ENCODE peak calls at places on chromosome 9, in seven cellular contexts. One of them, this sample, is unnamed. For H3K36me3, the result is how much of the 10 kb centered on the place peaks cover.

GRCh38 chr9:35229779-35230143 is 68.0 kb downstream of the UNC13B start:
- DNase-seq in left lung: no peak
- DNase-seq in PC-9: no peak
- DNase-seq in upper lobe of right lung: no peak
- DNase-seq in Caco-2: no peak
- DNase-seq in psoas muscle: no peak
- DNase-seq in uterus: no peak
- DNase-seq in this sample: no peak

GRCh38 chr9:112532427-112532826 is 45.8 kb downstream of the KIAA1958 start:
- DNase-seq in left lung: no peak
- DNase-seq in PC-9: no peak
- DNase-seq in upper lobe of right lung: no peak
- DNase-seq in Caco-2: no peak
- DNase-seq in psoas muscle: peak
- DNase-seq in uterus: peak
- DNase-seq in this sample: no peak

GRCh38 chr9:98999152-98999525 is 55.4 kb downstream of the COL15A1 start:
- DNase-seq in left lung: no peak
- DNase-seq in PC-9: no peak
- DNase-seq in upper lobe of right lung: no peak
- DNase-seq in Caco-2: no peak
- DNase-seq in psoas muscle: no peak
- DNase-seq in uterus: no peak
- DNase-seq in this sample: no peak

GRCh38 chr9:89536145-89536574 is 38.2 kb upstream of the SEMA4D start:
- DNase-seq in left lung: no peak
- DNase-seq in PC-9: no peak
- DNase-seq in upper lobe of right lung: no peak
- DNase-seq in Caco-2: no peak
- DNase-seq in psoas muscle: no peak
- DNase-seq in uterus: no peak
- DNase-seq in this sample: no peak

GRCh38 chr9:18105996-18106595 is 367.9 kb upstream of the ADAMTSL1 start:
- DNase-seq in left lung: no peak
- DNase-seq in PC-9: no peak
- DNase-seq in upper lobe of right lung: no peak
- DNase-seq in Caco-2: no peak
- DNase-seq in psoas muscle: no peak
- DNase-seq in uterus: no peak
- DNase-seq in this sample: no peak

GRCh38 chr9:88716636-88717035 is 181.7 kb downstream of the NXNL2 start:
- DNase-seq in left lung: no peak
- DNase-seq in PC-9: no peak
- DNase-seq in upper lobe of right lung: no peak
- DNase-seq in Caco-2: no peak
- DNase-seq in psoas muscle: no peak
- DNase-seq in uterus: no peak
- DNase-seq in this sample: no peak

GRCh38 chr9:89815903-89816573 is 211.2 kb downstream of the GADD45G start:
- DNase-seq in left lung: no peak
- DNase-seq in PC-9: no peak
- DNase-seq in upper lobe of right lung: peak
- DNase-seq in Caco-2: no peak
- DNase-seq in psoas muscle: no peak
- DNase-seq in uterus: peak
- DNase-seq in this sample: no peak

GRCh38 chr9:89387970-89388867 is 69.9 kb downstream of the SECISBP2 start:
- DNase-seq in left lung: peak
- DNase-seq in PC-9: no peak
- DNase-seq in upper lobe of right lung: peak
- DNase-seq in Caco-2: peak
- DNase-seq in psoas muscle: peak
- DNase-seq in uterus: peak
- DNase-seq in this sample: peak

GRCh38 chr9:115093550-115093949 is 24.4 kb downstream of the TNC start:
- DNase-seq in left lung: no peak
- DNase-seq in PC-9: no peak
- DNase-seq in upper lobe of right lung: no peak
- DNase-seq in Caco-2: no peak
- DNase-seq in psoas muscle: no peak
- DNase-seq in uterus: no peak
- DNase-seq in this sample: no peak

GRCh38 chr9:111979561-111979960 is 82.9 kb downstream of the UGCG start:
- DNase-seq in left lung: no peak
- DNase-seq in PC-9: no peak
- DNase-seq in upper lobe of right lung: no peak
- DNase-seq in Caco-2: no peak
- DNase-seq in psoas muscle: no peak
- DNase-seq in uterus: no peak
- DNase-seq in this sample: no peak

GRCh38 chr9:9892217-9892616 is 720.6 kb downstream of the PTPRD start:
- DNase-seq in left lung: no peak
- DNase-seq in PC-9: no peak
- DNase-seq in upper lobe of right lung: no peak
- DNase-seq in Caco-2: no peak
- DNase-seq in psoas muscle: no peak
- DNase-seq in uterus: no peak
- DNase-seq in this sample: no peak

GRCh38 chr9:3497406-3497805 is 28.4 kb downstream of the RFX3 start:
- DNase-seq in left lung: no peak
- DNase-seq in PC-9: no peak
- DNase-seq in upper lobe of right lung: no peak
- DNase-seq in Caco-2: no peak
- DNase-seq in psoas muscle: no peak
- DNase-seq in uterus: no peak
- DNase-seq in this sample: no peak

GRCh38 chr9:129125478-129125877 is 14.3 kb downstream of the PTPA start:
- DNase-seq in left lung: peak
- DNase-seq in PC-9: peak
- DNase-seq in upper lobe of right lung: no peak
- DNase-seq in Caco-2: no peak
- DNase-seq in psoas muscle: no peak
- DNase-seq in uterus: no peak
- DNase-seq in this sample: no peak

GRCh38 chr9:7936201-7936600 is 136.6 kb upstream of the DMAC1 start:
- DNase-seq in left lung: peak
- DNase-seq in PC-9: no peak
- DNase-seq in upper lobe of right lung: no peak
- DNase-seq in Caco-2: no peak
- DNase-seq in psoas muscle: no peak
- DNase-seq in uterus: no peak
- DNase-seq in this sample: no peak

GRCh38 chr9:8750639-8751041 is 951.1 kb upstream of the DMAC1 start:
- DNase-seq in left lung: no peak
- DNase-seq in PC-9: no peak
- DNase-seq in upper lobe of right lung: no peak
- DNase-seq in Caco-2: no peak
- DNase-seq in psoas muscle: no peak
- DNase-seq in uterus: no peak
- DNase-seq in this sample: no peak

GRCh38 chr9:76374702-76375543 is 19.3 kb downstream of the RFK start:
- DNase-seq in left lung: no peak
- DNase-seq in PC-9: peak
- DNase-seq in upper lobe of right lung: peak
- DNase-seq in Caco-2: peak
- DNase-seq in psoas muscle: peak
- DNase-seq in uterus: peak
- DNase-seq in this sample: no peak

GRCh38 chr9:2015581-2016410 is 649 bp downstream of the SMARCA2 start:
- DNase-seq in left lung: peak
- DNase-seq in PC-9: peak
- DNase-seq in upper lobe of right lung: peak
- DNase-seq in Caco-2: peak
- DNase-seq in psoas muscle: peak
- DNase-seq in uterus: peak
- DNase-seq in this sample: peak

GRCh38 chr9:73200694-73201432 is 49.2 kb downstream of the ANXA1 start:
- DNase-seq in left lung: no peak
- DNase-seq in PC-9: peak
- DNase-seq in upper lobe of right lung: no peak
- DNase-seq in Caco-2: no peak
- DNase-seq in psoas muscle: no peak
- DNase-seq in uterus: no peak
- DNase-seq in this sample: no peak

GRCh38 chr9:88090151-88090581 is 48.1 kb downstream of the SPATA31C2 start:
- DNase-seq in left lung: no peak
- DNase-seq in PC-9: peak
- DNase-seq in upper lobe of right lung: no peak
- DNase-seq in Caco-2: peak
- DNase-seq in psoas muscle: no peak
- DNase-seq in uterus: peak
- DNase-seq in this sample: no peak

GRCh38 chr9:127793093-127793708 is 7.4 kb downstream of the CDK9 start:
- DNase-seq in left lung: no peak
- DNase-seq in PC-9: no peak
- DNase-seq in upper lobe of right lung: no peak
- DNase-seq in Caco-2: no peak
- DNase-seq in psoas muscle: no peak
- DNase-seq in uterus: no peak
- DNase-seq in this sample: no peak

GRCh38 chr9:108386859-108387384 is 468.9 kb downstream of the ACTL7B start:
- DNase-seq in left lung: no peak
- DNase-seq in PC-9: no peak
- DNase-seq in upper lobe of right lung: no peak
- DNase-seq in Caco-2: no peak
- DNase-seq in psoas muscle: no peak
- DNase-seq in uterus: no peak
- DNase-seq in this sample: no peak

GRCh38 chr9:115957571-115957970 is 196.0 kb upstream of the PAPPA start:
- DNase-seq in left lung: no peak
- DNase-seq in PC-9: no peak
- DNase-seq in upper lobe of right lung: no peak
- DNase-seq in Caco-2: no peak
- DNase-seq in psoas muscle: no peak
- DNase-seq in uterus: no peak
- DNase-seq in this sample: no peak

GRCh38 chr9:97315550-97315949 is 8.1 kb downstream of the CCDC180 start:
- DNase-seq in left lung: no peak
- DNase-seq in PC-9: no peak
- DNase-seq in upper lobe of right lung: no peak
- DNase-seq in Caco-2: no peak
- DNase-seq in psoas muscle: no peak
- DNase-seq in uterus: no peak
- DNase-seq in this sample: no peak

GRCh38 chr9:35776018-35776417 is 15.4 kb upstream of the NPR2 start:
- DNase-seq in left lung: no peak
- DNase-seq in PC-9: no peak
- DNase-seq in upper lobe of right lung: no peak
- DNase-seq in Caco-2: no peak
- DNase-seq in psoas muscle: no peak
- DNase-seq in uterus: no peak
- DNase-seq in this sample: no peak

GRCh38 chr9:34863426-34863825 is 94.7 kb upstream of the PHF24 start:
- DNase-seq in left lung: no peak
- DNase-seq in PC-9: no peak
- DNase-seq in upper lobe of right lung: no peak
- DNase-seq in Caco-2: no peak
- DNase-seq in psoas muscle: no peak
- DNase-seq in uterus: no peak
- DNase-seq in this sample: no peak

GRCh38 chr9:33159760-33160127 is 7.4 kb downstream of the B4GALT1 start:
- DNase-seq in left lung: no peak
- DNase-seq in PC-9: peak
- DNase-seq in upper lobe of right lung: peak
- DNase-seq in Caco-2: no peak
- DNase-seq in psoas muscle: peak
- DNase-seq in uterus: no peak
- DNase-seq in this sample: no peak

DNA sequence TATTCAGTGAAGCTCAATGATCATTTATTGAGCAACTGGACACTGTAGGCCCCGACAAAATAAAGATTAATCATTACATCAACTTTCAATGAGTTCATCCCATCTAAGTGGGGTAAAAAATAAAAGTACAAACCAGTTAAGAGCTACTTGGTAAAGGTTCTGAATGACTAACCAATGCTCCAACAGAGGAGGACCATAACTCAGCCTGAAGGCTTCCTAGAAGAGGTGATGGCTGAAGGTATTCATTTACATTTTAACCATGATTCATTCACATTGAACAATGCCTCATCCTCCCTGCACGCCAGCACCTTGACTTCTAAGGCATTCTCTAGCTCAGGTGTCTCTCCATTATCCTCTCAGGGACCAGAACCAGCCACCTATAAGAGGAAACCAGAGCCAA is 201.4 kb downstream of the ZNF462 start:
- DNase-seq in left lung: no peak
- DNase-seq in PC-9: no peak
- DNase-seq in upper lobe of right lung: no peak
- DNase-seq in Caco-2: no peak
- DNase-seq in psoas muscle: no peak
- DNase-seq in uterus: no peak
- DNase-seq in this sample: no peak
- TF ChIP-seq CTCF in left lung: no peak
- TF ChIP-seq CTCF in PC-9: no peak
- TF ChIP-seq CTCF in upper lobe of right lung: no peak
- TF ChIP-seq CTCF in Caco-2: no peak
- TF ChIP-seq CTCF in psoas muscle: no peak
- TF ChIP-seq CTCF in uterus: no peak
- TF ChIP-seq CTCF in this sample: no peak

GRCh38 chr9:114035221-114035844 is 42.8 kb downstream of the AMBP start:
- DNase-seq in left lung: no peak
- DNase-seq in PC-9: no peak
- DNase-seq in upper lobe of right lung: no peak
- DNase-seq in Caco-2: no peak
- DNase-seq in psoas muscle: no peak
- DNase-seq in uterus: no peak
- DNase-seq in this sample: peak
- H3K36me3 ChIP-seq in left lung: under half
- H3K36me3 ChIP-seq in PC-9: under half
- H3K36me3 ChIP-seq in upper lobe of right lung: under half
- H3K36me3 ChIP-seq in Caco-2: under half
- H3K36me3 ChIP-seq in psoas muscle: under half
- H3K36me3 ChIP-seq in uterus: under half
- H3K36me3 ChIP-seq in this sample: under half

GRCh38 chr9:136726118-136726517 is 13.7 kb downstream of the DIPK1B start:
- DNase-seq in left lung: no peak
- DNase-seq in PC-9: no peak
- DNase-seq in upper lobe of right lung: no peak
- DNase-seq in Caco-2: no peak
- DNase-seq in psoas muscle: no peak
- DNase-seq in uterus: no peak
- DNase-seq in this sample: no peak
- H3K4me3 ChIP-seq in left lung: peak
- H3K4me3 ChIP-seq in PC-9: peak
- H3K4me3 ChIP-seq in upper lobe of right lung: peak
- H3K4me3 ChIP-seq in Caco-2: peak
- H3K4me3 ChIP-seq in psoas muscle: peak
- H3K4me3 ChIP-seq in uterus: no peak
- H3K4me3 ChIP-seq in this sample: peak

GRCh38 chr9:24242599-24242998 is 303.1 kb downstream of the IZUMO3 start:
- DNase-seq in left lung: no peak
- DNase-seq in PC-9: no peak
- DNase-seq in upper lobe of right lung: no peak
- DNase-seq in Caco-2: no peak
- DNase-seq in psoas muscle: no peak
- DNase-seq in uterus: no peak
- DNase-seq in this sample: no peak

DNA sequence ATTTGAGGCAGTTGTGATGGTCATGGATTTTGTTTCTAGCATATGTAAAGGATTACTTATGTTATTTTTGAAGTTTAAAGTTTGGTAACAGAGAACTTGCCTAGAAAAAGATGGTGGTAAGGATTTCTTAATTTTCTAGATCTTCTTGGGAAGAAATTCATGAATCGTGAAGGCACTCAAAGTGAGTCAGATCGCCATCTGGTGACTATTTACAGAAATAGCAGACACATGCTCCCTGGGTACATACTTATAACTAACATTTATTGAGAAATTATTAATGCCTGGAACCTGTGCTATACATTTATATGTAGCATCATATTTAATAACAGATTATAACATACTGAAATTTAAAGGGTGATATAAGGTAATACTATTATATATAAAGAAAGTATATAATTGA is 299.7 kb downstream of the IZUMO3 start:
- DNase-seq in left lung: no peak
- DNase-seq in PC-9: no peak
- DNase-seq in upper lobe of right lung: no peak
- DNase-seq in Caco-2: no peak
- DNase-seq in psoas muscle: no peak
- DNase-seq in uterus: no peak
- DNase-seq in this sample: no peak
- TF ChIP-seq CTCF in left lung: no peak
- TF ChIP-seq CTCF in PC-9: peak
- TF ChIP-seq CTCF in upper lobe of right lung: peak
- TF ChIP-seq CTCF in Caco-2: no peak
- TF ChIP-seq CTCF in psoas muscle: no peak
- TF ChIP-seq CTCF in uterus: no peak
- TF ChIP-seq CTCF in this sample: no peak

This sample was measured in suprapubic skin.